ENCODE peak calls at places on chromosome 1, in ten cellular contexts. Z is psoas muscle; P is KG1; Y is EH; L is amniotic stem cell; V is activated naive CD8-positive, alpha-beta T cell treated with anti-CD3 and anti-CD28 coated beads, Interleukin-2, amount 50 U/mL, for 24 hours; A is GM13977; M is astrocyte of the spinal cord; N is stimulated activated CD4-positive, alpha-beta T cell treated with anti-CD3 and anti-CD28 coated beads, TNF-alpha, amount 100 ng/mL, for 1 hour; E is islet precursor cell. H is an unnamed sample.

GRCh38 chr1:183841950-183842816 is 37.3 kb downstream of the RGL1 start:
- DNase-seq in L (peak), E (peak), V (peak), M (peak), P (no peak), Y (peak), Z (no peak), N (no peak), A (peak), H (peak)

GRCh38 chr1:94753171-94753972 is 66.8 kb upstream of the SLC44A3 start:
- DNase-seq in A (no peak), L (no peak), Z (no peak), V (no peak), P (no peak), E (no peak), Y (peak), M (peak), N (no peak), H (no peak)

GRCh38 chr1:966135-966602 is at the start of gene PLEKHN1:
- DNase-seq in P (no peak), Z (peak), M (peak), E (peak), Y (peak), V (peak), L (no peak), N (no peak), A (peak), H (peak)

GRCh38 chr1:193592325-193592724 is 405.9 kb upstream of the B3GALT2 start:
- DNase-seq in L (no peak), N (no peak), P (no peak), M (no peak), V (no peak), Y (no peak), A (no peak), E (no peak), Z (no peak), H (no peak)

GRCh38 chr1:94962745-94963265 is 35.9 kb upstream of the CNN3 start:
- DNase-seq in P (peak), V (peak), A (peak), M (peak), N (no peak), Z (no peak), Y (peak), L (no peak), E (no peak), H (peak)

GRCh38 chr1:51354417-51354816 is 24.1 kb upstream of the TTC39A start:
- DNase-seq in E (no peak), A (no peak), N (no peak), L (no peak), V (no peak), P (no peak), Y (no peak), M (no peak), Z (no peak), H (no peak)

GRCh38 chr1:1230656-1231399 is 973 bp downstream of the SDF4 start:
- DNase-seq in Z (no peak), E (no peak), L (no peak), M (peak), V (peak), A (no peak), Y (peak), P (no peak), N (no peak), H (peak)

GRCh38 chr1:8104278-8105236 is 78.4 kb upstream of the ERRFI1 start:
- DNase-seq in E (no peak), L (no peak), M (no peak), N (no peak), V (no peak), Z (no peak), Y (no peak), A (peak), P (no peak), H (no peak)

GRCh38 chr1:39104158-39105060 is 78.3 kb downstream of the NDUFS5 start:
- DNase-seq in N (no peak), P (no peak), Y (peak), A (no peak), V (no peak), Z (peak), M (no peak), L (no peak), E (peak), H (no peak)

GRCh38 chr1:184380468-184380867 is 6.4 kb upstream of the C1orf21 start:
- DNase-seq in E (no peak), V (no peak), A (no peak), M (no peak), N (no peak), Z (no peak), Y (no peak), L (no peak), P (no peak), H (no peak)

GRCh38 chr1:172203135-172203823 is 217.2 kb upstream of the C1orf105 start:
- DNase-seq in N (no peak), E (no peak), Z (no peak), V (no peak), P (no peak), A (no peak), M (peak), Y (peak), L (no peak), H (no peak)

GRCh38 chr1:203672354-203672753 is 45.7 kb downstream of the ATP2B4 start:
- DNase-seq in N (no peak), M (peak), E (no peak), Y (peak), Z (peak), A (no peak), V (no peak), L (no peak), P (no peak), H (no peak)

GRCh38 chr1:226656601-226657277 is 82.3 kb downstream of the ITPKB start:
- DNase-seq in Z (peak), L (peak), P (no peak), Y (peak), E (no peak), N (no peak), A (no peak), V (no peak), M (peak), H (no peak)

GRCh38 chr1:183089025-183089639 is 65.9 kb downstream of the LAMC1 start:
- DNase-seq in E (no peak), Y (no peak), L (no peak), A (no peak), P (no peak), V (no peak), N (no peak), M (no peak), Z (no peak), H (peak)

GRCh38 chr1:176843352-176844297 is 320.9 kb downstream of the ASTN1 start:
- DNase-seq in L (no peak), E (peak), A (peak), V (no peak), Z (no peak), P (no peak), M (peak), N (no peak), Y (peak), H (no peak)

GRCh38 chr1:228249508-228250305 is 41.9 kb downstream of the OBSCN start:
- DNase-seq in Z (no peak), V (no peak), P (no peak), Y (no peak), E (no peak), L (no peak), A (no peak), N (no peak), M (no peak), H (no peak)

GRCh38 chr1:6991271-6991670 is 206.0 kb downstream of the CAMTA1 start:
- DNase-seq in M (peak), L (peak), V (no peak), Z (no peak), E (no peak), N (no peak), P (no peak), Y (peak), A (no peak), H (no peak)

GRCh38 chr1:34037856-34038255 is 127.2 kb downstream of the CSMD2 start:
- DNase-seq in A (no peak), Y (no peak), N (no peak), L (no peak), P (no peak), Z (no peak), E (no peak), M (no peak), V (no peak), H (no peak)

GRCh38 chr1:40034869-40035268 is 5.7 kb upstream of the CAP1 start:
- DNase-seq in A (no peak), E (no peak), V (no peak), Y (no peak), N (no peak), M (no peak), L (no peak), Z (no peak), P (peak), H (no peak)

GRCh38 chr1:54834007-54834541 is 33.0 kb upstream of the TTC22 start:
- DNase-seq in E (no peak), N (no peak), L (no peak), V (no peak), M (no peak), Y (peak), P (no peak), A (no peak), Z (no peak), H (no peak)

GRCh38 chr1:106022312-106022902 is 1034.1 kb upstream of the PRMT6 start:
- DNase-seq in P (no peak), M (peak), E (no peak), V (no peak), N (no peak), Y (no peak), A (peak), L (no peak), Z (no peak), H (no peak)

GRCh38 chr1:184673305-184673704 is 81.4 kb downstream of the EDEM3 start:
- DNase-seq in L (no peak), Z (no peak), M (no peak), A (no peak), P (no peak), V (no peak), E (no peak), N (no peak), Y (no peak), H (no peak)

GRCh38 chr1:67750690-67751052 is 65.7 kb downstream of the GADD45A start:
- DNase-seq in P (no peak), L (no peak), M (peak), Z (no peak), Y (no peak), A (no peak), E (no peak), N (no peak), V (no peak), H (no peak)

GRCh38 chr1:5989286-5989605 is 3.0 kb downstream of the NPHP4 start:
- DNase-seq in V (no peak), P (no peak), A (no peak), M (no peak), N (no peak), Y (no peak), Z (peak), E (no peak), L (no peak), H (no peak)

GRCh38 chr1:202247837-202248795 is 54.5 kb downstream of the LGR6 start:
- DNase-seq in E (peak), Z (no peak), P (no peak), M (no peak), N (no peak), A (no peak), V (no peak), L (no peak), Y (no peak), H (no peak)

GRCh38 chr1:165903672-165904071 is 76.3 kb downstream of the UCK2 start:
- DNase-seq in V (no peak), L (no peak), N (no peak), A (no peak), P (no peak), Y (peak), Z (no peak), M (peak), E (peak), H (no peak)

GRCh38 chr1:153277852-153278251 is 18.4 kb downstream of the LORICRIN start:
- DNase-seq in L (no peak), Y (no peak), Z (no peak), P (no peak), V (peak), N (no peak), M (no peak), A (peak), E (peak), H (peak)

GRCh38 chr1:196376648-196377295 is 231.5 kb downstream of the KCNT2 start:
- DNase-seq in V (no peak), P (no peak), A (no peak), N (no peak), L (no peak), M (no peak), E (no peak), Z (no peak), Y (no peak), H (no peak)

H was measured in HuH-7.